ENCODE peak calls at places on chromosomes 7 and 10, in nine cellular contexts. G is sigmoid colon, K is lower leg skin, Y is GM12892, R is upper lobe of left lung, E is stomach, M is tibial nerve, H is heart left ventricle, F is HCT116. B is an unnamed sample.

GRCh38 chr7:54769203-54769602 is 10.2 kb upstream of the SEC61G start:
- DNase-seq in G (no peak), K (no peak), Y (no peak), R (no peak), E (no peak), M (no peak), H (no peak), F (no peak), B (no peak)

GRCh38 chr10:97718659-97719142 is 5.2 kb downstream of the MARVELD1 start:
- DNase-seq in G (peak), K (peak), Y (no peak), R (peak), E (peak), M (peak), H (no peak), F (peak), B (no peak)

GRCh38 chr7:142496545-142496991 is 238.7 kb upstream of the PRSS58 start:
- DNase-seq in G (no peak), K (no peak), Y (no peak), R (no peak), E (no peak), M (no peak), H (no peak), F (peak), B (peak)

GRCh38 chr7:98872328-98872924 is 2.6 kb upstream of the TMEM130 start:
- DNase-seq in G (peak), K (peak), Y (no peak), R (peak), E (no peak), M (no peak), H (no peak), F (no peak), B (no peak)

GRCh38 chr10:128147669-128148068 is 21.4 kb upstream of the MKI67 start:
- DNase-seq in G (no peak), K (no peak), Y (no peak), R (no peak), E (no peak), M (no peak), H (no peak), F (no peak), B (no peak)

GRCh38 chr10:70622981-70623844 is 20.7 kb upstream of the PRF1 start:
- DNase-seq in G (no peak), K (no peak), Y (no peak), R (no peak), E (no peak), M (no peak), H (no peak), F (no peak), B (no peak)

GRCh38 chr10:124745257-124745656 is 1.1 kb upstream of the FAM53B start:
- DNase-seq in G (no peak), K (no peak), Y (no peak), R (no peak), E (no peak), M (no peak), H (no peak), F (no peak), B (no peak)

GRCh38 chr10:59654007-59654406 is 55.6 kb downstream of the SLC16A9 start:
- DNase-seq in G (no peak), K (no peak), Y (no peak), R (no peak), E (no peak), M (no peak), H (no peak), F (no peak), B (no peak)

GRCh38 chr7:1889556-1890181 is 219.6 kb downstream of the ELFN1 start:
- DNase-seq in G (no peak), K (no peak), Y (no peak), R (no peak), E (no peak), M (no peak), H (no peak), F (no peak), B (peak)

GRCh38 chr10:68327889-68328786 is 3.7 kb upstream of the HNRNPH3 start:
- DNase-seq in G (no peak), K (no peak), Y (no peak), R (no peak), E (no peak), M (peak), H (no peak), F (peak), B (peak)

GRCh38 chr7:36736827-36737211 is 12.5 kb upstream of the AOAH start:
- DNase-seq in G (no peak), K (no peak), Y (no peak), R (no peak), E (no peak), M (no peak), H (no peak), F (no peak), B (no peak)

GRCh38 chr7:108189733-108190388 is 59.7 kb upstream of the LAMB4 start:
- DNase-seq in G (no peak), K (no peak), Y (no peak), R (no peak), E (no peak), M (no peak), H (no peak), F (no peak), B (no peak)

GRCh38 chr7:129363-130221 is 62.8 kb upstream of the FAM20C start:
- DNase-seq in G (no peak), K (peak), Y (no peak), R (no peak), E (no peak), M (peak), H (no peak), F (no peak), B (no peak)

GRCh38 chr10:120600871-120601644 is 144.0 kb downstream of the PLPP4 start:
- DNase-seq in G (no peak), K (peak), Y (no peak), R (no peak), E (no peak), M (peak), H (no peak), F (no peak), B (no peak)

GRCh38 chr7:15433154-15433553 is 128.7 kb downstream of the AGMO start:
- DNase-seq in G (no peak), K (no peak), Y (no peak), R (no peak), E (no peak), M (no peak), H (no peak), F (no peak), B (no peak)

GRCh38 chr7:25891591-25891990 is 260.4 kb upstream of the NFE2L3 start:
- DNase-seq in G (no peak), K (no peak), Y (no peak), R (no peak), E (no peak), M (no peak), H (no peak), F (no peak), B (no peak)

GRCh38 chr7:25895792-25896171 is 256.2 kb upstream of the NFE2L3 start:
- DNase-seq in G (no peak), K (no peak), Y (no peak), R (no peak), E (no peak), M (no peak), H (no peak), F (no peak), B (no peak)

GRCh38 chr7:25894902-25895791 is 256.9 kb upstream of the NFE2L3 start:
- DNase-seq in G (peak), K (peak), Y (peak), R (peak), E (peak), M (peak), H (peak), F (peak), B (peak)

GRCh38 chr7:25893436-25893835 is 258.6 kb upstream of the NFE2L3 start:
- DNase-seq in G (no peak), K (no peak), Y (no peak), R (no peak), E (no peak), M (no peak), H (no peak), F (no peak), B (no peak)

DNA sequence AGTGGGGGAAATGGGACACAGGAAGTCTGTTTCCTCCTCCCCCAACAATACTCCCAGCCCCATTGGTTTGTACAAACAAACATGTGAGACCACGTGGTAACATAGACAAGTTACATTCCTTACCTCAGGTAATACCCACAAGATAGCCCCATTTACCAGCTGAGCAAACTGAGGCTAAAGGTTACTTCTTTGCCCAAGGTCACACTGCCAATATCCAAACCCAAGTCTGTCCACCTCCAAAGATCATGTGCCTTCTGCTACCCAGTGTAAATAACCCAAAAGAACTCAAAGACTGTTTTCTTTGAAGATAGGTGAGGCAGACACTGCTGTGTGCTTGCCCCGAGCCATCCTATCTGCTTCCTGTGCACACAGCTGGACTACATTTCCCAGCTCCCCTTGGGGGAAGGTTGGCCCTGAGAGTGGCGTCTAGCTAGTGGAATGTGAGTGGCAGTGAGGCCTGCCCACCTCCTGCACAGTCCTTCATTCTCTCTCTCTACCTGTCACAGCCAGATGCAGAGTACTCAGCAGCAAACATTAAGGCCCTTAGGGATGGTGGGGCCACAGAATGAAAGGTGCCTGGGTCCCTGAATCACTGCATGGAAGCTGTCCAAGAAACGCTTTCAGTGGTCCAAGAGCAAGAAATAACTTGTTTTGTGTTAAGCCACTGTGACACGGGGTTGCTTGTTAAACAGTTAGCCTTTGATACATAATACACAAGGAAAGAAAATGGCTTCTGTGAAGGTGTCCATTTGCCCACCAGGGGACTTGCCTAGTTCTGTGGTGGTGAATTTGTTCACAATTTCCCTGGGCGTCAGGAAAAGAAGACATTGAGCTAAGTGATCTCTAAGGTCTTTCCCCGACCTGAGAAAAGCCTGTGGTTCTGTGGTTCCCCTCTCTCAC is 257.7 kb upstream of the NFE2L3 start:
- DNase-seq in G (no peak), K (no peak), Y (no peak), R (peak), E (peak), M (no peak), H (no peak), F (peak), B (peak)
- TF ChIP-seq POLR2A in G (no peak), K (no peak), Y (no peak), R (no peak), E (no peak), M (no peak), H (no peak), F (no peak), B (no peak)

DNA sequence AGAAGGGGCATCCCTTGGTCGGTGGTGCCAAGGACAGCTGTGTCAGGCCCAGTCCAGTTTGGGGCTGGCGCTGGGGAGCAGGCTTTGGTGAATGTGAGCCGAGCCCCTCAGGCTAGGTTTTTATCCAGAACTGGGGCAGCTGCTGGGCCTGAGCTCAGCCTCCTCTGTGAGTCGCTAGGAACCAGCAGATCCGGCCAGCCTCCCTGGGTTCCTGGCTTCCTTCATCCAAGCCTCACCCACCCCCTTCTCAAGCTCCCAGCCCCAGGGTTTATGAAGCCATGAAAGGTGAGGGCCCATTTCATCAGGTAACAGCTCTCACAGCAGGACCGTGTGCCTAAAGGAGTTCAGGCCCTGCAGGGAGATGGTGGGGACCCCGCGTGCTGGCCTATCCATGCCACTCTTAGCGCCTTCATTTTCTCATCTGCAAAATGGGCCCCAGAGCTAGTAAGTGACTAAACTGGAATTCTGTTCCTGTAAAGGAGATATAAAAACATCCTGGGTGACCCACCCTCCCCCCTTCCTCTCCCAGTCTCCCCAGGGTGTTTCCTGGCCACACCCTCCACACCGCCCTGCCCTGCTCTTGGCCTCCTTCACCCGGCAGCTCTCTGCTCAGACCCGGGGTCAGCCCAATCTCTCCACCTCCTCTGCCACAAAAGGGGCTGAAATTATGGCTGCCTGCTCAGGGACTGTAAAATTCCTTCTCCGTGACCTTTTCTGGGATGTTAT is 70.8 kb downstream of the C10orf105 start:
- DNase-seq in G (no peak), K (no peak), Y (no peak), R (no peak), E (no peak), M (no peak), H (no peak), F (no peak), B (peak)
- TF ChIP-seq POLR2A in G (no peak), K (no peak), Y (no peak), R (no peak), E (no peak), M (no peak), H (no peak), F (no peak), B (no peak)

DNA sequence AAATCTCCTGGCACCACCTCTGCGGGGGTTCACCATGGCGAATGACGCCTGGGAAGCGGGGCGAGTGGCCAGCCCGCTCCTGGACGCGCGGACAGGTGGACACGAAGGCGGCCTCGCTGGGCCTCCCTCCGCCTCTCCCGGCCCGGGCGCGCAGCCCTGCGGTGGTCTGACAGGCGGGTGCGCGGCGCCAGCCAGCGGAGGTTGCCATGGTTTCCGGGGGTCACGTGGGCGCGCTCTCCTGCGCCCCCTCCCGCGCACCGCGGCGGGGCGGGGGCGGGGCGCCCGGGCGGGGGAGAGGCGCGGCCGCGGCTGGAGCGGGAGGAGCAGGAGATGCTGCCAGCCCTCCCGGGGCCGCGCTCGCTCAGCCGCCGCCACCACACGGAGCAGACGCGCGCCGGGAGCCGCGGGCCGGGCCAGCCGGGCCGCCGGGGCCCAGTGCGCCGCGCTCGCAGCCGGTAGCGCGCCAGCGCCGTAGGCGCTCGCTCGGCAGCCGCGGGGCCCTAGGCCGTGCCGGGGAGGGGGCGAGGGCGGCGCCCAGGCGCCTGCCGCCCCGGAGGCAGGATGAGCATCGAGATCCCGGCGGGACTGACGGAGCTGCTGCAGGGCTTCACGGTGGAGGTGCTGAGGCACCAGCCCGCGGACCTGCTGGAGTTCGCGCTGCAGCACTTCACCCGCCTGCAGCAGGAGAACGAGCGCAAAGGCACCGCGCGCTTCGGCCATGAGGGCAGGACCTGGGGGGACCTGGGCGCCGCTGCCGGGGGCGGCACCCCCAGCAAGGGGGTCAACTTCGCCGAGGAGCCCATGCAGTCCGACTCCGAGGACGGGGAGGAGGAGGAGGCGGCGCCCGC is at the start of gene PRKAR2B:
- DNase-seq in G (peak), K (peak), Y (peak), R (peak), E (peak), M (peak), H (peak), F (peak), B (peak)
- TF ChIP-seq POLR2A in G (no peak), K (no peak), Y (no peak), R (no peak), E (no peak), M (peak), H (no peak), F (no peak), B (peak)

GRCh38 chr10:3163879-3164278 is 8.7 kb downstream of the PITRM1 start:
- DNase-seq in G (no peak), K (no peak), Y (no peak), R (no peak), E (no peak), M (no peak), H (no peak), F (no peak), B (no peak)

GRCh38 chr10:3166496-3167290 is 5.9 kb downstream of the PITRM1 start:
- DNase-seq in G (no peak), K (peak), Y (no peak), R (no peak), E (no peak), M (no peak), H (no peak), F (no peak), B (no peak)

GRCh38 chr10:3162533-3162932 is 10.0 kb downstream of the PITRM1 start:
- DNase-seq in G (no peak), K (peak), Y (no peak), R (no peak), E (no peak), M (no peak), H (no peak), F (no peak), B (no peak)

GRCh38 chr10:3167611-3168330 is 4.8 kb downstream of the PITRM1 start:
- DNase-seq in G (no peak), K (peak), Y (no peak), R (peak), E (no peak), M (no peak), H (no peak), F (no peak), B (no peak)

DNA sequence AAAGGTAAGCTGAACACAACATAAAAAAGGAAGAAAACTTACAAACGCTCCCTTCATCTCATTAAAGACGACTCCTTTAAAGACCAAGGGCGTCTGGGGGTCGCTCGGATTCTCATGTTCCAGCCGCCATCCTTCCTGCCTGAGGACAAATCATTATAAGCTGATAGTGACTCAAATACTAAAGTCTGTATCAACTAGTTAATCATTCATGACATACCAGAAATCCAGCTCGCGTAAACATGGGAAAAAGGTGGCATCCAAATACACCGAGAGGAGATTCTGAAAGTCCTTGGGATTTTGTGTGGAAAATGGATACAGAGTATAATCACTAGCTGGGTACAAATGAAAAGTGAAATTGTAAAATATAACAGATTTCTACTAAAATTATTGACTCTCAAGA is 7.4 kb downstream of the PITRM1 start:
- DNase-seq in G (no peak), K (no peak), Y (no peak), R (no peak), E (no peak), M (no peak), H (no peak), F (no peak), B (no peak)
- TF ChIP-seq POLR2A in G (no peak), K (no peak), Y (no peak), R (no peak), E (no peak), M (no peak), H (no peak), F (no peak), B (no peak)

DNA sequence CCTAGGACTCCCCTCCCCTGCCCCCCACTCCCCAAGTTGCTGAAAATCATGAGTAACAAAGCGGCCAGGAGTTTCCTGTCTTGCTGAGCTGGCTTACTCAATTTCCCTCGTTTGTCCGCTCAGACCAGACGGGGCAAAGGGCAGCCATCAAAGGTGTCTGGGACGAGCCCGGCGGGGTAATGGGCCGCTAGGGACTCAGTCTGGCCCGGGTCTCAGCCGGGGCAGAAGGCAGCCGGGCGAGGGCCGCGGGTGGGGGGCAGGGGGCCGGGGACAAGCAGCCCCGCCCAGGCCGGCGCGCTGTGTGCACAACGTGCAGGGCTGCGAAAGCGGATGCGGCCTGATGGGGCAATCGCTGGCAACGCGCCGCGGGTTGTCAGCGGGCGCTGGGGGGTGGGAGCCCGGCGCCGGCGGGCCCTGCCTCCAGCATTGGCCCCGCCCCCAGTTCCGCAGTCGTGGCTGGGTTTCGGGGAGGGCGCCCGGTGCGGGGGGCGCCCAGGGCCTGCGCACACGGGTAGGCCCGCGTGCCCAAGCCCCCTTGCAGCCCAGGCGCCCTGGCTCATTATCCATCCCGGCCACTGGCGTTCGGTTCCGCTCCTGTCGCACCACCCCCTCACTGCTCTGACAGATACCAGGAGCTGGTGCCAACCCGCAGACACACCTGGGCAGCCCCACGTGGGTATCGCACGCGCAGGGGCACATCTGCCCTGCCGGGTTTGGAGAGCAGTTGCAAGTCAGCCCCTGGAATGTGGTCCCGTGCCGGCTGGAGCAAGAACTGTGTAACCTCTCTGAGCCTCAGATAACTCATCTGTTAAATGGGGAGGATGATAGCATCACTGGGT is 35.1 kb downstream of the DNAJB12 start:
- DNase-seq in G (peak), K (peak), Y (peak), R (peak), E (peak), M (peak), H (peak), F (peak), B (peak)
- TF ChIP-seq POLR2A in G (no peak), K (no peak), Y (peak), R (peak), E (no peak), M (peak), H (no peak), F (no peak), B (peak)

B was measured in H54.